ENCODE peak calls at places on chromosomes 1 and 21, in seven cellular contexts. I is uterus; Q is skeletal muscle cell; B is CD4-positive, CD25-positive, alpha-beta regulatory T cell; G is left ventricle myocardium inferior; V is Peyer's patch; O is epithelial cell of esophagus. R is an unnamed sample.

GRCh38 chr21:39429445-39429844 is 16.1 kb downstream of the LCA5L start:
- DNase-seq in B (no peak), I (no peak), Q (no peak), O (no peak), G (no peak), V (no peak), R (no peak)

GRCh38 chr1:47684518-47684917 is 246.7 kb downstream of the FOXD2 start:
- DNase-seq in V (no peak), I (no peak), O (no peak), B (no peak), G (no peak), Q (no peak), R (no peak)

GRCh38 chr1:1929639-1930545 is 10.8 kb upstream of the TMEM52 start:
- DNase-seq in O (no peak), Q (no peak), V (no peak), G (no peak), I (no peak), B (no peak), R (peak; percentile 51)

GRCh38 chr21:18760247-18760646 is 356.7 kb upstream of the TMPRSS15 start:
- DNase-seq in G (no peak), I (no peak), Q (no peak), O (no peak), B (no peak), V (no peak), R (no peak)

GRCh38 chr1:3616861-3617260 is 5.6 kb upstream of the MEGF6 start:
- DNase-seq in O (no peak), G (no peak), Q (no peak), V (no peak), B (no peak), I (no peak), R (no peak)

GRCh38 chr21:32134441-32135159 is 144.2 kb downstream of the MIS18A start:
- DNase-seq in G (no peak), O (no peak), V (no peak), Q (no peak), I (no peak), B (no peak), R (no peak)

GRCh38 chr1:112527266-112528010 is 18.7 kb downstream of the WNT2B start:
- DNase-seq in Q (peak; percentile 65), V (no peak), B (no peak), I (no peak), O (no peak), G (no peak), R (no peak)

GRCh38 chr1:65527211-65527610 is 106.7 kb downstream of the LEPR start:
- DNase-seq in Q (no peak), O (no peak), G (no peak), B (no peak), I (no peak), V (no peak), R (no peak)

GRCh38 chr1:18139198-18139981 is 31.8 kb downstream of the IGSF21 start:
- DNase-seq in I (no peak), V (no peak), G (no peak), Q (no peak), B (no peak), O (no peak), R (no peak)

GRCh38 chr1:178619523-178619922 is 105.5 kb upstream of the RALGPS2 start:
- DNase-seq in B (no peak), O (peak; percentile 53), G (no peak), Q (no peak), V (no peak), I (no peak), R (no peak)

GRCh38 chr1:50527249-50527986 is 104.2 kb upstream of the DMRTA2 start:
- DNase-seq in O (no peak), B (no peak), G (no peak), I (no peak), V (no peak), Q (no peak), R (peak; percentile 48)

GRCh38 chr1:14999441-14999840 is 154.1 kb upstream of the TMEM51 start:
- DNase-seq in B (no peak), V (no peak), I (no peak), Q (no peak), G (no peak), O (no peak), R (no peak)

GRCh38 chr1:154866995-154867795 is 2.9 kb downstream of the KCNN3 start:
- DNase-seq in G (no peak), I (peak; percentile 70), B (no peak), Q (no peak), V (no peak), O (peak; percentile 84), R (no peak)

GRCh38 chr1:32307313-32307712 is 15.4 kb downstream of the HDAC1 start:
- DNase-seq in O (no peak), G (no peak), I (no peak), V (no peak), Q (no peak), B (no peak), R (no peak)

GRCh38 chr1:43968348-43968948 is 1.4 kb upstream of the DPH2 start:
- DNase-seq in I (no peak), B (no peak), O (peak; percentile 54), V (no peak), G (no peak), Q (no peak), R (no peak)

GRCh38 chr1:65469889-65470340 is 49.4 kb downstream of the LEPR start:
- DNase-seq in Q (peak; percentile 87), V (no peak), I (no peak), G (no peak), B (no peak), O (no peak), R (no peak)

GRCh38 chr1:107993920-107994319 is 28.9 kb upstream of the VAV3 start:
- DNase-seq in I (no peak), O (peak; percentile 32), B (no peak), V (no peak), Q (no peak), G (no peak), R (no peak)

GRCh38 chr1:111827946-111828345 is 72.2 kb downstream of the DDX20 start:
- DNase-seq in Q (no peak), V (no peak), G (no peak), I (no peak), B (no peak), O (no peak), R (no peak)

GRCh38 chr1:228647523-228648444 is 87.5 kb upstream of the RHOU start:
- DNase-seq in Q (no peak), I (peak; percentile 44), V (no peak), G (peak; percentile 19), B (no peak), O (peak; percentile 77), R (peak; percentile 56)

GRCh38 chr1:117009132-117009531 is 7.6 kb downstream of the CD101 start:
- DNase-seq in V (no peak), O (no peak), B (no peak), I (no peak), G (no peak), Q (peak; percentile 43), R (no peak)

GRCh38 chr1:2311184-2312032 is 79.9 kb downstream of the MORN1 start:
- DNase-seq in I (peak; percentile 70), B (peak; percentile 40), V (peak; percentile 72), G (peak; percentile 55), Q (no peak), O (peak; percentile 43), R (no peak)

GRCh38 chr1:59678809-59679228 is 135.9 kb upstream of the HOOK1 start:
- DNase-seq in O (peak; percentile 72), B (no peak), V (no peak), Q (peak; percentile 99), G (no peak), I (no peak), R (no peak)

GRCh38 chr1:59682405-59683080 is 132.2 kb upstream of the HOOK1 start:
- DNase-seq in B (no peak), I (no peak), O (no peak), Q (peak; percentile 74), V (no peak), G (no peak), R (no peak)

GRCh38 chr1:59680044-59680443 is 134.7 kb upstream of the HOOK1 start:
- DNase-seq in G (no peak), V (no peak), I (no peak), B (no peak), O (no peak), Q (no peak), R (no peak)

GRCh38 chr1:59674605-59675004 is 140.1 kb upstream of the HOOK1 start:
- DNase-seq in G (no peak), Q (no peak), V (no peak), B (no peak), I (peak; percentile 74), O (peak; percentile 85), R (no peak)

GRCh38 chr1:59678065-59678808 is 136.5 kb upstream of the HOOK1 start:
- DNase-seq in G (no peak), Q (no peak), B (no peak), I (no peak), V (no peak), O (no peak), R (no peak)
- H3K4me3 ChIP-seq in G (no peak overlapping the region), Q (no peak overlapping the region), B (no peak overlapping the region), I (no peak overlapping the region), V (no peak overlapping the region), O (no peak overlapping the region), R (no peak overlapping the region)

DNA sequence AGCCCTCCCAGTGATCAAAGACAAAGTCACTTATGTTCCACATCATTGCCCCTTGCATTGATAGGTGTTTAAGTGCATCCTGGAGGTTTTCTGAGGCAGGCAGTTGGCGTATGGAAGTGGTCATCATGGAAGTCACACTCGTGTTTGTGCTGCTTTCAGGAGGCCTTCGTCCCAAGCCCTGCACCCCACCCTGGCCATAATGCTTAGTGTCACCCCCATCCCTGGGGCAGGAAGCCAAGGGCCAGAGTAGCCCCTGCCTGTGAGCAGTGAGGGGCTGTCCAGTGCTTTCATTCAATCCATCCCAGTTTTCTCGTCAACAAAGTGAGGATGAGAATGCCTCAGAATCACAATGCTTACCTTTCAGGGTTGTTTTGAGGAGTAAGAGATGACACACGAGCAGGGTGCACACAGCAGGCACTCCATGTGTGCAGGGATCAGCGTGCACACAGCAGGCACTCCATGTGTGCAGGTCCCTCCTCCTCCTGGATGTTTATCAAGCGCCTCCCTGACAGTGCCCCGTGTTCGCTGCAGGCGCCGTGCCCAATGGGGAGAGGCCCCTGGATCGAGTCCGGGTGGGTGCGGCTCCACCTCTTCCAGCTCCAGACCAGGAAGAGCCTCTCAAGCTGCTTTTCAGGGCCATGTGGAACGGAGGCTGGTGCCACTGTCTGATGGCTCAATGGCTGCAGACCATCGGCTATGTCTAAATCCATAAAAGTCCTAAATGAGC is 35.7 kb downstream of the RRP1 start:
- DNase-seq in Q (no peak), I (no peak), O (no peak), V (no peak), G (no peak), B (no peak), R (no peak)
- H3K4me3 ChIP-seq in Q (no peak overlapping the region), I (no peak overlapping the region), O (no peak overlapping the region), V (no peak overlapping the region), G (no peak overlapping the region), B (no peak overlapping the region), R (no peak overlapping the region)

GRCh38 chr1:244865820-244866219 is 1.5 kb upstream of the HNRNPU start:
- DNase-seq in B (no peak), V (no peak), I (no peak), Q (no peak), O (no peak), G (no peak), R (no peak)
- H3K4me3 ChIP-seq in B (peak overlapping the region; percentile 99), V (no peak overlapping the region), I (no peak overlapping the region), Q (no peak overlapping the region), O (no peak overlapping the region), G (no peak overlapping the region), R (no peak overlapping the region)

DNA sequence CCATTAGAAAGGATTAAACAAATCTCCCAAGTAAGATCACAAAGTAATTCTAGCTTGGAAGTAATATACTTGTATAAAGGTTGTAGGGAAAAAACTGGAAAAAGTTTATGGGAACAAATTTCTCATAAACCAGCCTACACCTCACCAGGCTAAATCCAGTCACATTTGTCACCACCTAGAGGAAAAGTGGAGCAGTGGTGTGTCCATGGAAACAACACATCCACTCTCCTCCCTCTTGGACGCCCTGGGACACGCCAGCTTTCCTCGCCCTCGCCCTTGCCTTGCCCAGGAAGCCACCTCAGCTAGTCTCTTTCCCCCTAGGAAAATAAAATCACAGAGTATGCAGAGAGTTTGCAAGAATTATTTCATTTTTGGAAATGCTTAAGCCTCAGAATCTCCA is 2.2 kb downstream of the PALMD start:
- DNase-seq in O (peak; percentile 78), B (no peak), V (no peak), I (peak; percentile 63), Q (no peak), G (peak; percentile 73), R (peak; percentile 75)
- H3K4me3 ChIP-seq in O (peak overlapping the region; percentile 83), B (no peak overlapping the region), V (no peak overlapping the region), I (peak overlapping the region; percentile 32), Q (peak overlapping the region; percentile 42), G (peak overlapping the region; percentile 71), R (peak overlapping the region; percentile 58)